ENCODE peak calls at places on chromosomes 16 and 17, in seven cellular contexts. One of them, this sample, is unnamed.

GRCh38 chr17:57384219-57384618 is 127.9 kb downstream of the MSI2 start:
- DNase-seq in glutamatergic neuron: no peak
- DNase-seq in left ventricle myocardium inferior: no peak
- DNase-seq in GM13976: no peak
- DNase-seq in GM12864: no peak
- DNase-seq in mammary epithelial cell: no peak
- DNase-seq in astrocyte of the spinal cord: no peak
- DNase-seq in this sample: no peak

GRCh38 chr16:50323335-50324011 is 45.3 kb downstream of the BRD7 start:
- DNase-seq in mammary epithelial cell: no peak
- DNase-seq in GM12864: no peak
- DNase-seq in GM13976: no peak
- DNase-seq in astrocyte of the spinal cord: peak
- DNase-seq in left ventricle myocardium inferior: no peak
- DNase-seq in glutamatergic neuron: no peak
- DNase-seq in this sample: no peak

GRCh38 chr16:89938636-89938885 is 10.0 kb upstream of the DEF8 start:
- DNase-seq in glutamatergic neuron: no peak
- DNase-seq in astrocyte of the spinal cord: no peak
- DNase-seq in left ventricle myocardium inferior: no peak
- DNase-seq in GM13976: no peak
- DNase-seq in mammary epithelial cell: no peak
- DNase-seq in GM12864: no peak
- DNase-seq in this sample: no peak

GRCh38 chr17:81929253-81930141 is 2.0 kb upstream of the MAFG start:
- DNase-seq in GM12864: no peak
- DNase-seq in glutamatergic neuron: no peak
- DNase-seq in astrocyte of the spinal cord: no peak
- DNase-seq in mammary epithelial cell: no peak
- DNase-seq in GM13976: no peak
- DNase-seq in left ventricle myocardium inferior: no peak
- DNase-seq in this sample: no peak

GRCh38 chr16:74766729-74767128 is 7.9 kb downstream of the FA2H start:
- DNase-seq in astrocyte of the spinal cord: no peak
- DNase-seq in GM12864: no peak
- DNase-seq in glutamatergic neuron: no peak
- DNase-seq in GM13976: no peak
- DNase-seq in mammary epithelial cell: no peak
- DNase-seq in left ventricle myocardium inferior: no peak
- DNase-seq in this sample: no peak

GRCh38 chr17:57375770-57376181 is 119.5 kb downstream of the MSI2 start:
- DNase-seq in glutamatergic neuron: no peak
- DNase-seq in GM13976: no peak
- DNase-seq in astrocyte of the spinal cord: no peak
- DNase-seq in left ventricle myocardium inferior: no peak
- DNase-seq in GM12864: no peak
- DNase-seq in mammary epithelial cell: peak
- DNase-seq in this sample: no peak

GRCh38 chr17:62322313-62322712 is 58.0 kb upstream of the EFCAB3 start:
- DNase-seq in astrocyte of the spinal cord: no peak
- DNase-seq in GM12864: no peak
- DNase-seq in glutamatergic neuron: no peak
- DNase-seq in GM13976: no peak
- DNase-seq in mammary epithelial cell: no peak
- DNase-seq in left ventricle myocardium inferior: no peak
- DNase-seq in this sample: no peak

GRCh38 chr16:84618428-84619102 is 687 bp upstream of the COTL1 start:
- DNase-seq in GM12864: no peak
- DNase-seq in left ventricle myocardium inferior: no peak
- DNase-seq in GM13976: no peak
- DNase-seq in astrocyte of the spinal cord: peak
- DNase-seq in glutamatergic neuron: peak
- DNase-seq in mammary epithelial cell: peak
- DNase-seq in this sample: no peak

GRCh38 chr17:82848022-82848592 is 8.3 kb upstream of the ZNF750 start:
- DNase-seq in GM12864: no peak
- DNase-seq in astrocyte of the spinal cord: peak
- DNase-seq in GM13976: no peak
- DNase-seq in glutamatergic neuron: no peak
- DNase-seq in mammary epithelial cell: peak
- DNase-seq in left ventricle myocardium inferior: no peak
- DNase-seq in this sample: no peak

GRCh38 chr16:80263181-80263823 is 277.5 kb upstream of the DYNLRB2 start:
- DNase-seq in left ventricle myocardium inferior: no peak
- DNase-seq in GM12864: no peak
- DNase-seq in mammary epithelial cell: no peak
- DNase-seq in GM13976: no peak
- DNase-seq in astrocyte of the spinal cord: no peak
- DNase-seq in glutamatergic neuron: no peak
- DNase-seq in this sample: no peak

GRCh38 chr16:77057161-77057736 is 133.7 kb upstream of the MON1B start:
- DNase-seq in glutamatergic neuron: no peak
- DNase-seq in GM13976: no peak
- DNase-seq in astrocyte of the spinal cord: no peak
- DNase-seq in mammary epithelial cell: peak
- DNase-seq in GM12864: no peak
- DNase-seq in left ventricle myocardium inferior: no peak
- DNase-seq in this sample: no peak

GRCh38 chr16:68592466-68593337 is 52.4 kb upstream of the CDH3 start:
- DNase-seq in GM13976: no peak
- DNase-seq in left ventricle myocardium inferior: no peak
- DNase-seq in mammary epithelial cell: no peak
- DNase-seq in GM12864: no peak
- DNase-seq in astrocyte of the spinal cord: no peak
- DNase-seq in glutamatergic neuron: no peak
- DNase-seq in this sample: no peak

GRCh38 chr16:62408760-62409159 is 372.5 kb upstream of the CDH8 start:
- DNase-seq in mammary epithelial cell: no peak
- DNase-seq in glutamatergic neuron: peak
- DNase-seq in GM13976: no peak
- DNase-seq in GM12864: no peak
- DNase-seq in left ventricle myocardium inferior: no peak
- DNase-seq in astrocyte of the spinal cord: no peak
- DNase-seq in this sample: no peak

GRCh38 chr17:49521088-49521450 is 26.0 kb downstream of the NGFR start:
- DNase-seq in left ventricle myocardium inferior: no peak
- DNase-seq in glutamatergic neuron: no peak
- DNase-seq in GM13976: no peak
- DNase-seq in mammary epithelial cell: no peak
- DNase-seq in GM12864: no peak
- DNase-seq in astrocyte of the spinal cord: no peak
- DNase-seq in this sample: no peak

GRCh38 chr17:11601661-11602060 is 3.4 kb downstream of the DNAH9 start:
- DNase-seq in mammary epithelial cell: no peak
- DNase-seq in GM13976: no peak
- DNase-seq in GM12864: no peak
- DNase-seq in astrocyte of the spinal cord: no peak
- DNase-seq in left ventricle myocardium inferior: no peak
- DNase-seq in glutamatergic neuron: no peak
- DNase-seq in this sample: no peak

GRCh38 chr16:74623846-74624245 is 16.9 kb upstream of the GLG1 start:
- DNase-seq in mammary epithelial cell: no peak
- DNase-seq in left ventricle myocardium inferior: no peak
- DNase-seq in GM13976: no peak
- DNase-seq in glutamatergic neuron: no peak
- DNase-seq in astrocyte of the spinal cord: no peak
- DNase-seq in GM12864: no peak
- DNase-seq in this sample: no peak

DNA sequence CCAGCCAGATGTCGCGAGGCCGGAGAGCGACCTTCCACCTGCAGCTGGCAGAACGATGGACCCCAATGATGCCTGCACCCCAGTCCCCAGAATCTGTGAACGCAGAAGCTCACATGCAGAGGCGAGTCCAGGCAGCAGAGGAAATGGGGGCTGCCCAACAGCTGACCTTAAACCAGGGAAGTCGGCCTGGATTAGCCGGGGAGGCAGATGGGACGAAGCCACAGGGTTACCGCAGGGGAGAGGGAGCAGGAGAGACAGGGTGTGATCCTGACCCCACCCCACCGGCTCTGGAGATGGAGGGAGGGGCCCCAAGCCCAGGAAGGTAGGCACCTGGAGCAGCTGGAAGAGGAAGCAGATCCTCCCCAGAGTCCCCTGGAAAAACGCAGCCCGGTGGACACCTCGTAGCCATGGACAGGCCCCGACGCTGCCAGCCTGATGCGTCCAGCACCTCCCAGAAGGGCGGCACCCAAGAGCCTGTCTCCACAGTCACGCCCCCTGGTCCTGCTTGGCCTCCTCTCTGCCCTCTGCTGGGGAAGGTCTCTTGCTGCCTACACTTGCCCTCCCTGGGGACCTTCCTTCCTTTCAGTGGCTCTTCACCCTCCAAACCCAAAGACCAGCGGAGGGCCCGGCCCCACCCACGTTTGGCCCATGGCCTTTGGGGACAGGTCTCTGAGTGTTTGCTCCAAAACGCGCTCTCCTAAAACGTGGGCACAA is 37.3 kb downstream of the PIEZO1 start:
- DNase-seq in mammary epithelial cell: peak
- DNase-seq in astrocyte of the spinal cord: no peak
- DNase-seq in GM13976: peak
- DNase-seq in left ventricle myocardium inferior: no peak
- DNase-seq in glutamatergic neuron: no peak
- DNase-seq in GM12864: no peak
- DNase-seq in this sample: peak
- TF ChIP-seq CTCF in mammary epithelial cell: peak
- TF ChIP-seq CTCF in astrocyte of the spinal cord: peak
- TF ChIP-seq CTCF in GM13976: peak
- TF ChIP-seq CTCF in left ventricle myocardium inferior: no peak
- TF ChIP-seq CTCF in glutamatergic neuron: no peak
- TF ChIP-seq CTCF in GM12864: peak
- TF ChIP-seq CTCF in this sample: peak

DNA sequence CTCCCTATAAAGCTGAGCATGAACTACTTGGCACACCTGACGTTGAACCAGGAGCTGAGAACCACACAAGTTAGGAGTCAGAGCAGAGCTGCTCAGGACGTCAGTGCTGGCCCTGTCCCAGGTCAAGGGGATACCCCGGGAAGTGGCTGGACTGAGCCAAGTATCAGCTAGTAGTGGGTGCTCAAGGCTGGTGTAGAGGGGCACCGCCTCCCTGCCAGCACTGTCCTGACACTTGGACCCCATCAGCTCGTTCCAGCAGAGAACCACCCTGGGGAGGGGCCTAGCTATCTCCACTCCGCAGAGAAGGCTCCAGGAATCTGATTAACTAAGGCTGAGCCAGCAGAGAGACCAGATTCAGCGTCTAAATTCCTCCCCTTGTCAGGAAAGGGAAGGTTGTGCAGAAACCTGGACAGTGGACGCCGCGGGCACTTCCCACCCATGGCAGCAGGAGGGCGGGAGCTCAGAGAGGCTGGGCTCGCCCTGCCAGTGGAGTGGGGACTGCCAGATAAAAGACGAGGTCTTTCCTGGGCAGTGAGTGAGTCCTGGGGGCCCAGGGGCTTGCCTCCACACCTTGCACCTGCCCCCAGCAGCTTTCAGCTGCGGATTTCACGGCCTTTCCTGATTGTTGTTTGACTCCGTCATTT is 21.0 kb downstream of the C16orf90 start:
- DNase-seq in left ventricle myocardium inferior: no peak
- DNase-seq in mammary epithelial cell: no peak
- DNase-seq in astrocyte of the spinal cord: no peak
- DNase-seq in GM13976: no peak
- DNase-seq in GM12864: no peak
- DNase-seq in glutamatergic neuron: no peak
- DNase-seq in this sample: no peak
- TF ChIP-seq CTCF in left ventricle myocardium inferior: peak
- TF ChIP-seq CTCF in mammary epithelial cell: no peak
- TF ChIP-seq CTCF in astrocyte of the spinal cord: no peak
- TF ChIP-seq CTCF in GM13976: no peak
- TF ChIP-seq CTCF in GM12864: no peak
- TF ChIP-seq CTCF in glutamatergic neuron: no peak
- TF ChIP-seq CTCF in this sample: no peak

GRCh38 chr17:21161498-21162393 is 35.0 kb downstream of the DHRS7B start:
- DNase-seq in astrocyte of the spinal cord: peak
- DNase-seq in GM13976: no peak
- DNase-seq in glutamatergic neuron: no peak
- DNase-seq in GM12864: no peak
- DNase-seq in left ventricle myocardium inferior: no peak
- DNase-seq in mammary epithelial cell: no peak
- DNase-seq in this sample: no peak

GRCh38 chr17:21160401-21160800 is 33.6 kb downstream of the DHRS7B start:
- DNase-seq in glutamatergic neuron: no peak
- DNase-seq in GM12864: no peak
- DNase-seq in left ventricle myocardium inferior: no peak
- DNase-seq in mammary epithelial cell: no peak
- DNase-seq in astrocyte of the spinal cord: no peak
- DNase-seq in GM13976: no peak
- DNase-seq in this sample: no peak

GRCh38 chr17:21164226-21165019 is 37.7 kb downstream of the DHRS7B start:
- DNase-seq in mammary epithelial cell: no peak
- DNase-seq in astrocyte of the spinal cord: no peak
- DNase-seq in glutamatergic neuron: no peak
- DNase-seq in left ventricle myocardium inferior: no peak
- DNase-seq in GM13976: no peak
- DNase-seq in GM12864: no peak
- DNase-seq in this sample: no peak

GRCh38 chr17:21162394-21162775 is 35.6 kb downstream of the DHRS7B start:
- DNase-seq in GM12864: no peak
- DNase-seq in GM13976: no peak
- DNase-seq in astrocyte of the spinal cord: no peak
- DNase-seq in left ventricle myocardium inferior: no peak
- DNase-seq in glutamatergic neuron: no peak
- DNase-seq in mammary epithelial cell: no peak
- DNase-seq in this sample: no peak

DNA sequence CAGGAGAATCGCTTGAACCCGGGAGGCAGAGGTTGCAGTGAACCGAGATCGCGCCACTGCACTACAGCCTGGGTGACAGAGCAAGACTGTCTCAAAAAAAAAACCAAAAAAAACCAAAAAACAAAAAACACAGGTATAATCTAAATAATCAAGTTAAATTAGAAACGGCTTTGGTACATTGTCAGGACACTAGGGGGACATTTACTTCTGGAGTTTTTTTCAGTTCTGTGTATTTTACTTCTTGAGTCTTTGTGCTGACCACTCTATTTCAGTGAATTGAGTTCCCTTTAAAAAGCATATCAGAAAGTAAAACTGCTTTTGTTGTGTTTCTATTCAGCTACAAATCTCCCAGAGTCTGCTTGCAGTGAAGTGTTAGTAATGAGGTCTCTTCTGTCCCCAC is 36.3 kb downstream of the DHRS7B start:
- DNase-seq in GM12864: no peak
- DNase-seq in astrocyte of the spinal cord: no peak
- DNase-seq in mammary epithelial cell: no peak
- DNase-seq in left ventricle myocardium inferior: no peak
- DNase-seq in glutamatergic neuron: no peak
- DNase-seq in GM13976: no peak
- DNase-seq in this sample: no peak
- TF ChIP-seq CTCF in GM12864: no peak
- TF ChIP-seq CTCF in astrocyte of the spinal cord: no peak
- TF ChIP-seq CTCF in mammary epithelial cell: no peak
- TF ChIP-seq CTCF in left ventricle myocardium inferior: no peak
- TF ChIP-seq CTCF in glutamatergic neuron: peak
- TF ChIP-seq CTCF in GM13976: no peak
- TF ChIP-seq CTCF in this sample: no peak

DNA sequence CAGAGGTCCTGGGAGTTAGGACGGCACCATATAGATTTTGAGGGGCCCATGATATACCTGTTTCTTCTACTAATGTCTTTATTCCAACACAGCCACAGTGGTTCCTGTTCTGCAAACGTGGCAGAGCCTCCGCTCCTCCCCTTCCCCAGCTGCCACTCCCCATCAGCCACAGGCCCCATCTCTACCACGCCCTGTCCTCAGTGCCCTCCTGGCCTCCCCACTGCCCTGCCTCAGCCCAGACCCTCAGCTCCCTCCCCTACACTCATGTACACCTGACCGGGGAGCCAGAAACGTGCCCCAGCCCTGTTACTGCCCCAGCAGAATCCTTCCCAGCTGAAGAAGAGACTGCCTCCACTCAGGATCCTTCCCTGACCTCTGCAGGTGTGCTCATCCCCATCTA is 11.9 kb upstream of the RBFOX3 start:
- DNase-seq in left ventricle myocardium inferior: no peak
- DNase-seq in GM12864: no peak
- DNase-seq in glutamatergic neuron: no peak
- DNase-seq in mammary epithelial cell: no peak
- DNase-seq in GM13976: no peak
- DNase-seq in astrocyte of the spinal cord: no peak
- DNase-seq in this sample: no peak
- TF ChIP-seq CTCF in left ventricle myocardium inferior: no peak
- TF ChIP-seq CTCF in GM12864: no peak
- TF ChIP-seq CTCF in glutamatergic neuron: no peak
- TF ChIP-seq CTCF in mammary epithelial cell: no peak
- TF ChIP-seq CTCF in GM13976: no peak
- TF ChIP-seq CTCF in astrocyte of the spinal cord: no peak
- TF ChIP-seq CTCF in this sample: no peak

This sample was measured in GM10248.